ENCODE peak calls at places on chromosomes 6 and 20, in five cellular contexts. W, E, M, C and O are unnamed samples.

GRCh38 chr20:38426006-38426405 is 9.1 kb downstream of the SNHG17 start:
- DNase-seq in W (no peak), E (no peak), M (no peak), C (no peak), O (no peak)

GRCh38 chr6:139027620-139028182 is 844 bp upstream of the ABRACL start:
- DNase-seq in W (no peak), E (no peak), M (peak), C (peak), O (no peak)

GRCh38 chr6:69090132-69090531 is 455.1 kb downstream of the ADGRB3 start:
- DNase-seq in W (no peak), E (no peak), M (no peak), C (no peak), O (no peak)

GRCh38 chr20:33947709-33948295 is 45.9 kb upstream of the RALY start:
- DNase-seq in W (peak), E (peak), M (peak), C (no peak), O (no peak)

GRCh38 chr6:101290346-101290745 is 103.2 kb upstream of the GRIK2 start:
- DNase-seq in W (no peak), E (no peak), M (no peak), C (no peak), O (no peak)

GRCh38 chr6:52230685-52231084 is 13.6 kb downstream of the IL17F start:
- DNase-seq in W (no peak), E (no peak), M (no peak), C (no peak), O (no peak)

GRCh38 chr20:64237316-64237715 is 18.2 kb upstream of the PCMTD2 start:
- DNase-seq in W (no peak), E (no peak), M (no peak), C (no peak), O (peak)

GRCh38 chr6:166653639-166653941 is 26.5 kb upstream of the RPS6KA2 start:
- DNase-seq in W (no peak), E (no peak), M (no peak), C (no peak), O (no peak)

GRCh38 chr20:62287759-62288534 is 14.8 kb upstream of the ADRM1 start:
- DNase-seq in W (no peak), E (no peak), M (no peak), C (no peak), O (no peak)

GRCh38 chr6:121479486-121480098 is 44.1 kb downstream of the GJA1 start:
- DNase-seq in W (peak), E (no peak), M (no peak), C (no peak), O (no peak)

GRCh38 chr6:22248513-22249308 is 48.1 kb downstream of the PRL start:
- DNase-seq in W (no peak), E (no peak), M (no peak), C (no peak), O (no peak)

GRCh38 chr6:74851598-74851997 is 354.3 kb downstream of the COL12A1 start:
- DNase-seq in W (no peak), E (no peak), M (no peak), C (no peak), O (no peak)

GRCh38 chr6:114100421-114100820 is 129.5 kb upstream of the HDAC2 start:
- DNase-seq in W (no peak), E (no peak), M (no peak), C (no peak), O (no peak)

GRCh38 chr6:29651413-29652197 is 5.3 kb upstream of the MOG start:
- DNase-seq in W (peak), E (no peak), M (no peak), C (no peak), O (no peak)

GRCh38 chr6:20661721-20662120 is 127.5 kb downstream of the CDKAL1 start:
- DNase-seq in W (no peak), E (no peak), M (no peak), C (no peak), O (no peak)

GRCh38 chr6:34934516-34934915 is 45.5 kb downstream of the ANKS1A start:
- DNase-seq in W (no peak), E (no peak), M (peak), C (peak), O (no peak)

GRCh38 chr6:90573624-90574023 is 13.2 kb downstream of the MAP3K7 start:
- DNase-seq in W (no peak), E (no peak), M (no peak), C (no peak), O (no peak)

GRCh38 chr6:139323511-139324445 is 32.0 kb upstream of the TXLNB start:
- DNase-seq in W (no peak), E (no peak), M (peak), C (peak), O (peak)

GRCh38 chr6:128586095-128586494 is 65.7 kb upstream of the PTPRK start:
- DNase-seq in W (no peak), E (no peak), M (no peak), C (no peak), O (no peak)

GRCh38 chr6:168239374-168239773 is 80.2 kb downstream of the DACT2 start:
- DNase-seq in W (no peak), E (no peak), M (no peak), C (no peak), O (no peak)

GRCh38 chr6:13733178-13733851 is 21.7 kb upstream of the RANBP9 start:
- DNase-seq in W (no peak), E (no peak), M (peak), C (peak), O (no peak)

DNA sequence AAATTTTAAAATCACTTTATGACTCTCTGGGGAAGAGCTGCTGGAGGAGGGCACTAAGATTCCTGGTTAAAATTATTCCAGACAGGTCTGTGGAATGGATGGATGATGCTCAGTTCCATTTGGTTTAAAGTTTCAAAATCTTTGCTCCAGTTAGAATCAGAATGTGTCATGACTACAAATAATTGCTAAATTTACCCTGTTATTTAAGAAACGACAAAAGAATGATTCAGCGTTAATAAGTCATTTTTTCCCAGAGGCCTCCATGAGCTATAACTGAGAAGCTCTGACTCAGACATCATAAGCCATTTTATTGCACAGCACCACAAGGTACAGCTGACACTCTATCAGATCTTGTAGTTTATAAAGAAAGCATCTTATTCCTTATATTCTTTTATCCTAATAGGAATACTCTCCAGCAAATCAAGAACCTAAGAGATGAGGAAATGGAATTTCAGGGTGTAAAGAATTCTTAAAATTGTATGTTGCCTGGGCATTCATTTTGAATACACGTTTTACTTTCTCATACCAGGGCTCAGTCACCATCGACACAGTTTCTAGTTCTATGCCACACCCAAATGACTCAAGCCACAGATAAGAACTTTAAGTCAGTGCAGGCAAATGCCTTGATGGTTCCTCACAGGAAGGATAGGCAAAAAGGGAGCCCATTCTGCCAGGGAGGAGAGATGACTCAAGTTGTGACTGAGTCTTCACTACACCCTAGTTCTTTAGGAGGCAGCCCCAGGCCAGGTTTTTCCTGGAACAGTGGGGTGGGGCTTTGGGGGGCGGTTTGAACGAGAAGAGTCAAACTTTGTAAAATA is 636.0 kb downstream of the MMUT start:
- DNase-seq in W (peak), E (no peak), M (peak), C (peak), O (no peak)
- TF ChIP-seq POLR2AphosphoS5 in W (peak), E (no peak), M (no peak), C (peak), O (no peak)

DNA sequence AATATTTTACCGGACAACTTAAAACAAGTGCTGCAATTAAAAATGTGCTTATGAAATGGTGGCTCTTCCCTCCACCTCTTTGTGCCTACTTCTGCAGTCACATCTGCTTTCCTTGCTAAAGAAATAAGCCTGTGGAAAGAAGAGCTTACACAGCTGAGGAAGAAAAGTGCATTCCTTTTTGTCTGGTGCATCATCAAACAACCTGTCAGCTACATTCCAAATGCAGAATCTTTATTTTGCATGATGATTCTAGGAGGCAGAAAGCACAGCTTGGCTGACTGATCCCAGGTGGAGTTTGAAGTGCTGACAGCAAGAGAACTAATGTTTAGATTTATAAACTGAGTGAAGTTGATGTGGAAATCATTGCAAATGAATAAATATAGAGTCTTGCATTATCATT is 223.2 kb upstream of the MCHR2 start:
- DNase-seq in W (no peak), E (no peak), M (no peak), C (no peak), O (no peak)
- TF ChIP-seq POLR2AphosphoS5 in W (no peak), E (no peak), M (no peak), C (no peak), O (no peak)

GRCh38 chr6:132445201-132445951 is 44.1 kb upstream of the MOXD1 start:
- DNase-seq in W (no peak), E (no peak), M (no peak), C (no peak), O (no peak)
- TF ChIP-seq POLR2AphosphoS5 in W (no peak), E (no peak), M (no peak), C (no peak), O (no peak)

DNA sequence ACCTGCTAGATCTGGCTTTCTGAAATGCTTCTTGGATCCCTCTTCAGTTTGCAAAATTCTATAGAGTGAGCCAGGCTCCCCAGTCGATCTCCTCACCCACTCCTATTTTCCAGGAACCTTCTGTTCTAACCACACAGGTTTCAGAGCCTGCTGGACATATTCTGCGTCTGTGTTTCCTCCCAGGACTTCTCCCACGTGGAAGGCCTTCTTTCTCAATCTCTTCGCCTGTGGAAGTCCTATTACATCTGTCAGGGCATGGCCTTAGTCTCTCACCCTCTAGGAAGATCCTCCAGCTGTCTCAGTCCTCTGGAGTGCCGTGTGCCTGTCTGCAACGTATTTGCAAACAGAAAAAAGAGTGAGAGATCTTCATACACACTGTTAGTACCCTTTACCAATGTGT is 1.7 kb upstream of the NPEPL1 start:
- DNase-seq in W (no peak), E (no peak), M (no peak), C (peak), O (no peak)
- TF ChIP-seq POLR2AphosphoS5 in W (no peak), E (no peak), M (peak), C (peak), O (no peak)